ENCODE peak calls at places on chromosomes 2 and 18, in four cellular contexts. H is heart right ventricle, V is BJ, T is head of caudate nucleus. L is an unnamed sample.

GRCh38 chr2:1132328-1132964 is 181.8 kb downstream of the SNTG2 start:
- DNase-seq in V (no peak), H (no peak), T (no peak), L (no peak)

GRCh38 chr18:24683965-24684364 is 223.5 kb downstream of the HRH4 start:
- DNase-seq in V (no peak), T (no peak), H (no peak), L (no peak)

GRCh38 chr18:50839341-50839740 is 19.5 kb upstream of the MRO start:
- DNase-seq in H (no peak), V (no peak), T (no peak), L (no peak)

GRCh38 chr18:75070625-75071483 is 138.1 kb downstream of the PTGR3 start:
- DNase-seq in V (peak), H (no peak), T (no peak), L (no peak)

GRCh38 chr2:238042849-238043584 is 17.8 kb upstream of the SCLY start:
- DNase-seq in V (no peak), T (no peak), H (no peak), L (no peak)

GRCh38 chr2:229601396-229601795 is 113.0 kb downstream of the DNER start:
- DNase-seq in T (no peak), V (no peak), H (no peak), L (no peak)

GRCh38 chr2:26959320-26959719 is 11.1 kb upstream of the MAPRE3 start:
- DNase-seq in H (no peak), V (no peak), T (no peak), L (no peak)

GRCh38 chr18:3255611-3256165 is 6.2 kb upstream of the MYL12B start:
- DNase-seq in V (no peak), H (no peak), T (no peak), L (no peak)

GRCh38 chr2:120470717-120471060 is 124.8 kb downstream of the INHBB start:
- DNase-seq in T (no peak), V (no peak), H (no peak), L (peak)

GRCh38 chr2:46495347-46496030 is 16.1 kb downstream of the TMEM247 start:
- DNase-seq in V (no peak), H (no peak), T (no peak), L (no peak)

GRCh38 chr18:8706545-8706980 is 1.2 kb downstream of the MTCL1 start:
- DNase-seq in V (no peak), H (no peak), T (no peak), L (no peak)

GRCh38 chr2:214830794-214831346 is 21.4 kb upstream of the BARD1 start:
- DNase-seq in T (no peak), V (no peak), H (no peak), L (no peak)

GRCh38 chr2:158968396-158969161 is at the start of gene TANC1:
- DNase-seq in H (peak), T (peak), V (peak), L (peak)

GRCh38 chr18:13026583-13027270 is 35.6 kb downstream of the CEP192 start:
- DNase-seq in V (no peak), H (no peak), T (no peak), L (no peak)

GRCh38 chr2:167018590-167018989 is 130.3 kb downstream of the XIRP2 start:
- DNase-seq in V (no peak), T (no peak), H (no peak), L (no peak)

GRCh38 chr2:103788875-103789715 is 1027.3 kb downstream of the TMEM182 start:
- DNase-seq in V (no peak), T (peak), H (peak), L (no peak)

GRCh38 chr2:203498161-203498560 is 36.9 kb downstream of the RAPH1 start:
- DNase-seq in H (no peak), V (peak), T (no peak), L (no peak)

GRCh38 chr2:232871835-232872736 is 2.0 kb downstream of the SNORC start:
- DNase-seq in H (no peak), V (no peak), T (peak), L (peak)

GRCh38 chr2:168851674-168852320 is 38.4 kb downstream of the SPC25 start:
- DNase-seq in V (no peak), T (no peak), H (no peak), L (no peak)

GRCh38 chr18:74197705-74198341 is 49.5 kb downstream of the TIMM21 start:
- DNase-seq in H (no peak), V (no peak), T (no peak), L (no peak)

L was measured in tibial artery.